ENCODE peak calls at places on chromosomes 4 and X, in six cellular contexts. K is AG08396, X is T-helper 9 cell, F is HEK293T, S is progenitor cell of endocrine pancreas, V is Caki2. N is an unnamed sample.

GRCh38 chrX:115068896-115069295 is 51.5 kb upstream of the IL13RA2 start:
- DNase-seq in K (no peak), X (no peak), F (no peak), S (no peak), V (no peak), N (no peak)

GRCh38 chr4:3786196-3786869 is 20.1 kb downstream of the ADRA2C start:
- DNase-seq in K (peak; percentile 60), X (no peak), F (no peak), S (no peak), V (peak; percentile 71), N (no peak)

GRCh38 chr4:139367421-139368090 is 65.3 kb upstream of the NDUFC1 start:
- DNase-seq in K (peak; percentile 10), X (no peak), F (no peak), S (no peak), V (no peak), N (no peak)

GRCh38 chrX:15240414-15240813 is 29.5 kb downstream of the ASB9 start:
- DNase-seq in K (no peak), X (no peak), F (no peak), S (no peak), V (no peak), N (no peak)

GRCh38 chr4:181548873-181549541 is 694.2 kb upstream of the TENM3 start:
- DNase-seq in K (no peak), X (no peak), F (no peak), S (no peak), V (peak; percentile 26), N (peak; percentile 33)

GRCh38 chr4:72473434-72473900 is 95.6 kb downstream of the ADAMTS3 start:
- DNase-seq in K (no peak), X (no peak), F (no peak), S (no peak), V (no peak), N (no peak)

GRCh38 chr4:128107766-128108165 is 46.7 kb downstream of the LARP1B start:
- DNase-seq in K (peak; percentile 29), X (no peak), F (no peak), S (no peak), V (no peak), N (no peak)

GRCh38 chr4:25856756-25857155 is 6.0 kb downstream of the SEL1L3 start:
- DNase-seq in K (no peak), X (no peak), F (no peak), S (no peak), V (no peak), N (no peak)

GRCh38 chr4:1992468-1993168 is 16.2 kb downstream of the NELFA start:
- DNase-seq in K (no peak), X (no peak), F (no peak), S (no peak), V (no peak), N (no peak)

GRCh38 chr4:152723236-152723635 is 43.4 kb upstream of the TMEM154 start:
- DNase-seq in K (no peak), X (no peak), F (no peak), S (no peak), V (no peak), N (no peak)

GRCh38 chr4:2685541-2685940 is 70.6 kb downstream of the TNIP2 start:
- DNase-seq in K (no peak), X (no peak), F (no peak), S (no peak), V (no peak), N (no peak)

GRCh38 chr4:125140966-125141495 is 173.7 kb upstream of the FAT4 start:
- DNase-seq in K (peak; percentile 7), X (no peak), F (no peak), S (no peak), V (no peak), N (no peak)

GRCh38 chrX:13252726-13253125 is 67.1 kb downstream of the ATXN3L start:
- DNase-seq in K (no peak), X (no peak), F (no peak), S (no peak), V (no peak), N (no peak)

GRCh38 chrX:42615161-42615563 is 162.8 kb downstream of the PPP1R2C start:
- DNase-seq in K (no peak), X (no peak), F (no peak), S (no peak), V (peak; percentile 2), N (no peak)

GRCh38 chrX:40201486-40201885 is 103.7 kb upstream of the BCOR start:
- DNase-seq in K (no peak), X (no peak), F (no peak), S (no peak), V (peak; percentile 2), N (no peak)

GRCh38 chr4:1219553-1219950 is 29.4 kb downstream of the CTBP1 start:
- DNase-seq in K (no peak), X (no peak), F (no peak), S (no peak), V (no peak), N (no peak)

GRCh38 chrX:46463682-46464081 is 81.5 kb downstream of the ZNF674 start:
- DNase-seq in K (no peak), X (no peak), F (no peak), S (no peak), V (no peak), N (no peak)

GRCh38 chr4:19523964-19524363 is 727.7 kb upstream of the SLIT2 start:
- DNase-seq in K (no peak), X (no peak), F (no peak), S (no peak), V (no peak), N (no peak)

GRCh38 chr4:89216866-89217265 is 90.7 kb downstream of the GPRIN3 start:
- DNase-seq in K (no peak), X (no peak), F (no peak), S (no peak), V (no peak), N (no peak)

GRCh38 chrX:1883772-1884171 is 268.9 kb downstream of the ASMT start:
- DNase-seq in K (no peak), X (no peak), F (no peak), S (no peak), V (no peak), N (peak; percentile 44)